ENCODE peak calls at places on chromosomes 13 and 19, in six cellular contexts. H is upper lobe of left lung, W is A549, B is K562, U is GM12878, N is HepG2. F is an unnamed sample. For H3K4me1, the result is how much of the 10 kb centered on the place peaks cover.

GRCh38 chr19:40006273-40006691 is 9.4 kb downstream of the ZNF546 start:
- ATAC-seq in H (no peak), W (no peak), B (peak), U (no peak), N (no peak), F (no peak)

GRCh38 chr19:54502518-54503048 is at the start of gene LAIR2:
- ATAC-seq in H (no peak), W (no peak), B (no peak), U (peak), N (no peak), F (no peak)

GRCh38 chr13:75715598-75716523 is 79.7 kb downstream of the LMO7 start:
- ATAC-seq in H (no peak), W (no peak), B (no peak), U (peak), N (no peak), F (no peak)

GRCh38 chr13:72122661-72123060 is 255.7 kb upstream of the DACH1 start:
- ATAC-seq in H (no peak), W (no peak), B (no peak), U (no peak), N (no peak), F (no peak)

GRCh38 chr13:66138172-66138811 is 1091.8 kb downstream of the PCDH9 start:
- ATAC-seq in H (no peak), W (no peak), B (no peak), U (peak), N (no peak), F (no peak)

GRCh38 chr19:45668342-45668871 is 386 bp downstream of the GIPR start:
- ATAC-seq in H (peak), W (peak), B (peak), U (peak), N (no peak), F (no peak)

GRCh38 chr13:98957731-98958442 is 20.0 kb downstream of the DOCK9 start:
- ATAC-seq in H (peak), W (no peak), B (no peak), U (no peak), N (no peak), F (no peak)

GRCh38 chr19:13804830-13805683 is 9.8 kb downstream of the ZSWIM4 start:
- ATAC-seq in H (peak), W (peak), B (peak), U (no peak), N (peak), F (no peak)

DNA sequence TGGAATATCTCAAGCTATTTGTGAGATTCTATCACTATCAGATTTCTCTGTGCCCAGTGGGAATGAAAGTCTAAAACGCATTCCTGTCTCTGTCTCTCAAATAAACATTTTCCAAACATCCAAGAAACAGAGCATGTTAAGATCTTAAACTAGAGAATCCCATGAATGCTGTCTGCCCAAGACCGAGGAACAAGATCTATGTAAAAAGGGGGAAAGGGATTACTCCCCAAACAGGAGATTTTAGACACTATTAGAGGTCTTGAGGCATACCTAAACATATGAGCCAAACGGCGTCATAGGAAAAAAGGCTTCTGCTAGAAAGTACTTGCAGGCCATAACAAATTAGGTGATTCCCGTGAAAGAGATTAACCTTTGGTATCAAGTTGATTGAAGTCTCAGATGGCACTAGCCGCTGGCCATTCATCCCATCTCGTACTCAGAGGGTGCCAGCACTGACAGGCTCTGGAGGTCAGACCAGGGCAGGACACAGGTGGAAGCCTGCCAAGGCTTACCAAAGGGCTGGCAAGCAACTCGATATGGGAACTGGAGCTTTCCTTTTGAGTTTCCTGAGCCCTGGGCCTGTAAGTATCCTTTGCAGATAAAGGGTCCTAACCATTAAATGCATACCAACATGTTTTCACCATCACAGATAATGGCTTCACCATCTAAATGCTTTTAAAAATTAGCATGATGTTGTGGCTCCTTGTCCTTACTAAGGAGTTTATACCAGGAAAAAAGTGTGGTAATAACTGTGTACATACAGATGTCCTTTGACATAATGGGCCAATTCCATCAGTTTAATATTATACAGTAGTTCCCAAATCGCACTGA is 225.2 kb downstream of the FOXO1 start:
- ATAC-seq in H (no peak), W (no peak), B (no peak), U (no peak), N (no peak), F (peak)
- TF ChIP-seq EP300 in H (no peak), W (no peak), B (no peak), U (no peak), N (no peak), F (no peak)

GRCh38 chr13:44088409-44088808 is 208.7 kb downstream of the LACC1 start:
- ATAC-seq in H (no peak), W (no peak), B (no peak), U (no peak), N (no peak), F (no peak)
- H3K4me1 ChIP-seq in H (under half), W (under half), B (under half), U (under half), N (under half), F (under half)

GRCh38 chr19:56398809-56399208 is 5.3 kb upstream of the ZNF583 start:
- ATAC-seq in H (no peak), W (no peak), B (no peak), U (no peak), N (no peak), F (no peak)

DNA sequence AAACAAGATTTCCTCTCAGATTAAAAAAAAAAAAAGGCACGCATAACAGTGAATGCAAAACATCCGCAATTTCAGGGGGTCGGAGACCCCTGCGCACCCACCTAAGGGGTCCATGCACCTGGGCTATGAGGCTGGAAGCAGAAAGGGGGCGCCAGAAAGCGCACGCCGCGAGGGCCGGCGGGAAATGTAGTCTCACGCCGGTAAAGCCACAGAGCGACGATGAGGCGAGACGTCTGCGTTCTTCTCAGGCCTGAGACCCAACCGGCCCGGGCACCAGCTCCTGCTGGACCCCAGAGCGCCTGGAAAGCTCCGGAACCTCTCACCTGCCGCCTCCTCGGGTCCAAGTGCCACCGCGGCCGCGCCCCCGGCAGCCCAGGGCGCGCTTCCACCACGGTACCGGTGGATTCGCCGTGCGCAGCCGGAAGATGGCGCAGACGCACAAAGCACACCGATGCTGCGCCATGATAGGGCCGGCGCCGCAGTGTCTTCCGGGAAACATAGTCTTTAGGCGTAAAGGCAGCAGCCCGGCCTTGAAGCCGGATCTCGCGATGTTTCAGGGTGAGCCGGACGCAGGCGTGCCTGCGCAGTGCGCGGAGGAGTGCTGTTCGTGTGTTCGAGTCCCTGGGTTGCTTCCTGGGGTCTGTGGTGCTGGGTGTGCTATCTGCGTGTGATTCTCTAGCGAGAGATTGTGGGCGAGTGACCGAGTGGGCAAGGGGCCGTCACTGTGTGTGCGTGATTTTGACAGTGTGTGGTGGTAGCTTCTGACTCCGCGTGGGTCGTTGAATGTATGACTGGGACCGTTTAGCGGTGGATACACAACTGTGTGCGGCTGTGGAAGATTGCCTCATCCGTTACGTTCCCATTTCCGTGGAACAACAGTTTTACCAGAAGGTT is at the start of gene ZNF582:
- ATAC-seq in H (peak), W (peak), B (peak), U (peak), N (peak), F (peak)
- TF ChIP-seq EP300 in H (no peak), W (no peak), B (no peak), U (no peak), N (no peak), F (no peak)

GRCh38 chr13:94997126-94997525 is 284.8 kb upstream of the SOX21 start:
- ATAC-seq in H (no peak), W (no peak), B (no peak), U (no peak), N (no peak), F (no peak)

GRCh38 chr13:94996445-94996844 is 284.1 kb upstream of the SOX21 start:
- ATAC-seq in H (no peak), W (no peak), B (no peak), U (no peak), N (no peak), F (no peak)

GRCh38 chr13:94993608-94994007 is 281.3 kb upstream of the SOX21 start:
- ATAC-seq in H (no peak), W (no peak), B (no peak), U (no peak), N (no peak), F (no peak)

GRCh38 chr13:94992277-94992989 is 280.1 kb upstream of the SOX21 start:
- ATAC-seq in H (peak), W (no peak), B (no peak), U (no peak), N (no peak), F (no peak)

GRCh38 chr13:94994506-94994905 is 282.2 kb upstream of the SOX21 start:
- ATAC-seq in H (no peak), W (no peak), B (no peak), U (no peak), N (no peak), F (no peak)
- H3K4me1 ChIP-seq in H (under half), W (under half), B (under half), U (under half), N (under half), F (under half)

DNA sequence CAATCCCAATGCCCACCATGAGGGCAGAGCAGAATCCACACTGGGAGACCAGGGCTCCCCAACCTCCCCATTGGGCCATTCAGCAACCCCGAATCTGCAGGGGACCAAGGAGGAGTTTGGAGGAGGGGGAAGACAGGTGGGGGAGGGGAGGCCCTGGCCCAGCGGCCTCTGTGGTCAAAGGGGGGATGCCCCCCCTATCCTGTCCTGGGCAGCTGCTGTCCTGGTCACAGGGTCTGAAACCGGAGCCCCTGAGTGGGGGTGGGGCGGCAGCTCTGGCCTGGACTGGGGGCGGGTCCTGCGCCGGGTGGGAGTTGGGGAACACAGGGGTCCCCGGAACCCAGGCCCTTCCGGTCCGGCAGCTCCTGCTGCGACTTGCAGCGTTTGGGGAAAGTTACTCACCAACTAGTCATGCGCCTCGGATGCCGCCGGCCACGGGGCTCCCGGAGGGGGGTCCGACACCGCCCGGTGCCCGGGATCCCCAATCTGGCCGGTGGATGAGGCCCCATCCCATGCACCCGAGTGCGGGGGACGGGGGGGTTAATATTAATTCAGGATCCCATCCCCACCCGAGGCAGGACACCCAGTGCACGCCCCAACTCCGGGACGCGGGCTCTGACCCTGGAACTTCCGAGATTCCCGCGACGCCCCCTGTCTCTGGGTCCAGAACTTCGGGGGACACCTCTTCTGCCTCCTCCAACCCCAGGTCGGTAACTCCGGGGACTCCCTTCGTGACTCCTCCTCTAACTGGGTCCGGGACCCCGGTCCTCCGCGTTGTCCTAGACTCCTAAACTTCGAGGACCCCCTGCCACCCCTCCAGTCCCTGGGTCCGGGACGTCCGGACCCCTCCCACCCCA is 868 bp downstream of the HOMER3 start:
- ATAC-seq in H (peak), W (peak), B (no peak), U (peak), N (peak), F (peak)
- TF ChIP-seq EP300 in H (no peak), W (no peak), B (no peak), U (no peak), N (no peak), F (no peak)

DNA sequence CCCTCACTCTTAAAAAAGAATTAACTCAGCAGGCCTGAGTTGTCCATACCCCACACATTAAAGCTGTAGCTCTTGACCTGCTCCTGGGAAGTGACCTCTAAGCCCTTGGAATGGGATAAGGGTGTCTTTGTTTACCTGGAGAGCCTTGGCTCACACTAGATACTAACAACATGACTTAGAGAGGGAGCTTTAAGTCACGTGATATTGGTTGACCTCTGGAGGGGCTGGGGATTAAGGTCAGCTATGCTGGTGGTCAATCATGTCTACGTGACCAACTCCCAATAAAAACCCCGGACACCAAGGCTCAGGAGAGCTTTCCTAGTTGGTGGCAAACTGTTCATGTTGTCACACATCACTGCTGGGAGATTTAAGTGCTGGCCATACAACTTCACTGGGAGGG is 2.9 kb downstream of the NWD1 start:
- ATAC-seq in H (no peak), W (no peak), B (no peak), U (no peak), N (no peak), F (no peak)
- H3K4me1 ChIP-seq in H (under half), W (under half), B (under half), U (under half), N (under half), F (under half)

DNA sequence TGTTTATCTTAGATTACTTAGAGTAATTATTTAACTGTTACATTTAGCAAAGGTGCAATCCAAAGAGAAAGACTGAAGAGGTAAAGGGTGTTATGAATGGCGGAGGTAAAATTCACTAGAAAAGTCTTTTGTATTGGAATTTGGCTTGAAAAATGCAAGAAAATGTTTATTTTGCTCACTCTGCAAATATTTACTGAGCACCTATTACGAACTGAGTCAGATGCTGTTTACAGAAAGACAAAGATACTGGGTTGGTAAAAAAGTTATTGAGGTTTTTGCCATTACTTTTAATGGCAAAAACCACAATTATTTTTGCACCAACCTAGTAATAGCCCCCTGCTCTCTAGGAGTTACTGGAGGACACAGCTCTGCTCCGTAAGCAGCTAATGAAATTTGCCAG is 135.2 kb downstream of the RBM26 start:
- ATAC-seq in H (no peak), W (no peak), B (no peak), U (no peak), N (no peak), F (no peak)
- TF ChIP-seq EP300 in H (no peak), W (no peak), B (no peak), U (no peak), N (peak), F (no peak)

GRCh38 chr19:38023661-38024574 is 116.9 kb downstream of the SIPA1L3 start:
- ATAC-seq in H (peak), W (peak), B (no peak), U (no peak), N (no peak), F (no peak)
- H3K4me1 ChIP-seq in H (under half), W (under half), B (under half), U (under half), N (under half), F (under half)

DNA sequence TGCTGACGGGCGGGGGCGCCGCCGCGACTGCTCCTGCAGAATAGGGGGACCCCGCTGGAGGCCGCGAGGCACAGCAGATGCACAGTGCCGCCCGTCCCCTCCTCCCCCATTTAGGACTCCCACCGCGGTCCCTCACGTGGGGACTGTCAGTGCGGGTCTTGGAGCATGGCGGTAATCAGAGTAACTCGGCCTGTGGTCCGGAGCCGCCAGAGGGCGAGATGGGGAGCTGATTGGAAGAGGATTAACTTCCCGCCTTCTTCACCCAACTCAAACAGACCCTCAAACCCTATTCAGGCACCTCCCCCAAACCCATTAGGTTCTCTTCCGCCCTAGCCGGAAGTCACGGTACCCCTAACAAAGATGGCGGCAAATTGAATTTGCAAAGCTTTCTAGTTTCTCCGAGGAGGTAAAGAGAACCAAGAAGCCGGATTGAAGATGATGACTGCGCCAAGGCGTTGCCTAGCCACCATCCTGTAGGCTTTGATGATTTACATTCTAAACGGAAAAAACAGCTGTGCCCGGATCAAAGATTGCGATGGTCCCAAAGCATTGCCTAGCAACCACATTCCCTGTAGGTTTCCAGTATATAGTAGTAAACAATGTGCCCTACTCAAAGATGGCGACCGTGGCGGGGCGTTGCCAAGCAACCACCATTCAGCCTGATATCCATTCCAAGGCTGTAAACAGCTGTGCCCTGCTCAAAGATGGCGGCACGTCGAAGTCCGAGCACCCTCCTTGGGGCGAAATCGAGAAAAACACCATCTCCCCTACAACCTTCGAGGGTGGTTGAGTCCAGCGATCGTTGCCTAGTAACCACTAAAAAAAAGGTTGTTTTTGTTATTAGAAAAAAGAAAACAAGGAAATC is at the start of gene FUZ:
- ATAC-seq in H (peak), W (peak), B (peak), U (peak), N (no peak), F (peak)
- TF ChIP-seq EP300 in H (no peak), W (no peak), B (no peak), U (no peak), N (no peak), F (no peak)